ENCODE peak calls at places on chromosomes 12 and 14, in six cellular contexts. One of them, this sample, is unnamed.
A peak's percentile ranks its signal among the peaks of the same experiment; 100 is the strongest.

GRCh38 chr12:13981296-13981962 is at the start of gene GRIN2B:
- DNase-seq in K562: no peak
- DNase-seq in SK-N-SH: peak; percentile 15
- DNase-seq in HL-60: no peak
- DNase-seq in HepG2: no peak
- DNase-seq in GM12878: no peak
- DNase-seq in this sample: no peak

GRCh38 chr12:63170321-63170720 is 19.3 kb upstream of the AVPR1A start:
- DNase-seq in K562: no peak
- DNase-seq in SK-N-SH: no peak
- DNase-seq in HL-60: no peak
- DNase-seq in HepG2: no peak
- DNase-seq in GM12878: no peak
- DNase-seq in this sample: no peak

GRCh38 chr14:102246071-102246470 is 58.9 kb downstream of the MOK start:
- DNase-seq in K562: no peak
- DNase-seq in SK-N-SH: no peak
- DNase-seq in HL-60: no peak
- DNase-seq in HepG2: no peak
- DNase-seq in GM12878: no peak
- DNase-seq in this sample: no peak

GRCh38 chr12:7512528-7512927 is 9.0 kb upstream of the CD163 start:
- DNase-seq in K562: no peak
- DNase-seq in SK-N-SH: no peak
- DNase-seq in HL-60: no peak
- DNase-seq in HepG2: peak; percentile 51
- DNase-seq in GM12878: no peak
- DNase-seq in this sample: no peak

GRCh38 chr12:21305666-21306065 is 29.1 kb downstream of the SLCO1A2 start:
- DNase-seq in K562: no peak
- DNase-seq in SK-N-SH: no peak
- DNase-seq in HL-60: no peak
- DNase-seq in HepG2: no peak
- DNase-seq in GM12878: no peak
- DNase-seq in this sample: no peak

GRCh38 chr12:15700595-15700994 is 88.6 kb downstream of the EPS8 start:
- DNase-seq in K562: no peak
- DNase-seq in SK-N-SH: no peak
- DNase-seq in HL-60: no peak
- DNase-seq in HepG2: no peak
- DNase-seq in GM12878: peak; percentile 46
- DNase-seq in this sample: no peak

GRCh38 chr12:93583993-93584392 is 11.5 kb downstream of the SOCS2 start:
- DNase-seq in K562: no peak
- DNase-seq in SK-N-SH: no peak
- DNase-seq in HL-60: no peak
- DNase-seq in HepG2: no peak
- DNase-seq in GM12878: no peak
- DNase-seq in this sample: no peak

GRCh38 chr12:111438501-111438900 is 32.8 kb downstream of the SH2B3 start:
- DNase-seq in K562: no peak
- DNase-seq in SK-N-SH: no peak
- DNase-seq in HL-60: peak; percentile 96
- DNase-seq in HepG2: no peak
- DNase-seq in GM12878: no peak
- DNase-seq in this sample: no peak

GRCh38 chr12:92140919-92141536 is 4.6 kb downstream of the BTG1 start:
- DNase-seq in K562: no peak
- DNase-seq in SK-N-SH: no peak
- DNase-seq in HL-60: no peak
- DNase-seq in HepG2: no peak
- DNase-seq in GM12878: no peak
- DNase-seq in this sample: no peak

GRCh38 chr14:65928995-65929394 is 516.5 kb downstream of the FUT8 start:
- DNase-seq in K562: no peak
- DNase-seq in SK-N-SH: no peak
- DNase-seq in HL-60: no peak
- DNase-seq in HepG2: no peak
- DNase-seq in GM12878: no peak
- DNase-seq in this sample: no peak

GRCh38 chr14:76773188-76773885 is 12.1 kb downstream of the VASH1 start:
- DNase-seq in K562: peak; percentile 68
- DNase-seq in SK-N-SH: peak; percentile 69
- DNase-seq in HL-60: peak; percentile 74
- DNase-seq in HepG2: peak; percentile 41
- DNase-seq in GM12878: no peak
- DNase-seq in this sample: no peak

GRCh38 chr12:31742891-31743290 is 14.1 kb upstream of the AMN1 start:
- DNase-seq in K562: no peak
- DNase-seq in SK-N-SH: no peak
- DNase-seq in HL-60: peak; percentile 79
- DNase-seq in HepG2: no peak
- DNase-seq in GM12878: no peak
- DNase-seq in this sample: no peak

GRCh38 chr14:67541448-67542387 is 8.6 kb downstream of the PLEKHH1 start:
- DNase-seq in K562: peak; percentile 38
- DNase-seq in SK-N-SH: no peak
- DNase-seq in HL-60: no peak
- DNase-seq in HepG2: no peak
- DNase-seq in GM12878: no peak
- DNase-seq in this sample: no peak

GRCh38 chr12:75563351-75563750 is 51.9 kb upstream of the KRR1 start:
- DNase-seq in K562: no peak
- DNase-seq in SK-N-SH: no peak
- DNase-seq in HL-60: no peak
- DNase-seq in HepG2: no peak
- DNase-seq in GM12878: no peak
- DNase-seq in this sample: no peak

GRCh38 chr12:15163577-15163976 is 57.6 kb downstream of the RERG start:
- DNase-seq in K562: no peak
- DNase-seq in SK-N-SH: no peak
- DNase-seq in HL-60: no peak
- DNase-seq in HepG2: no peak
- DNase-seq in GM12878: no peak
- DNase-seq in this sample: no peak

GRCh38 chr14:95707327-95707726 is 6.6 kb downstream of the TCL1A start:
- DNase-seq in K562: no peak
- DNase-seq in SK-N-SH: no peak
- DNase-seq in HL-60: no peak
- DNase-seq in HepG2: no peak
- DNase-seq in GM12878: no peak
- DNase-seq in this sample: no peak

GRCh38 chr12:45987339-45987726 is 3.0 kb downstream of the SCAF11 start:
- DNase-seq in K562: no peak
- DNase-seq in SK-N-SH: no peak
- DNase-seq in HL-60: no peak
- DNase-seq in HepG2: no peak
- DNase-seq in GM12878: no peak
- DNase-seq in this sample: no peak

GRCh38 chr12:29208060-29208459 is 59.0 kb downstream of the FAR2 start:
- DNase-seq in K562: no peak
- DNase-seq in SK-N-SH: no peak
- DNase-seq in HL-60: peak; percentile 76
- DNase-seq in HepG2: no peak
- DNase-seq in GM12878: no peak
- DNase-seq in this sample: no peak

GRCh38 chr12:120094485-120094884 is 22.1 kb downstream of the RAB35 start:
- DNase-seq in K562: no peak
- DNase-seq in SK-N-SH: peak; percentile 47
- DNase-seq in HL-60: no peak
- DNase-seq in HepG2: no peak
- DNase-seq in GM12878: no peak
- DNase-seq in this sample: no peak

GRCh38 chr12:58888131-58888783 is 32.0 kb downstream of the LRIG3 start:
- DNase-seq in K562: no peak
- DNase-seq in SK-N-SH: no peak
- DNase-seq in HL-60: no peak
- DNase-seq in HepG2: no peak
- DNase-seq in GM12878: no peak
- DNase-seq in this sample: no peak

GRCh38 chr14:97456958-97457357 is 659.8 kb downstream of the VRK1 start:
- DNase-seq in K562: no peak
- DNase-seq in SK-N-SH: no peak
- DNase-seq in HL-60: no peak
- DNase-seq in HepG2: no peak
- DNase-seq in GM12878: no peak
- DNase-seq in this sample: no peak

GRCh38 chr12:31874961-31875608 is 84.1 kb upstream of the RESF1 start:
- DNase-seq in K562: no peak
- DNase-seq in SK-N-SH: no peak
- DNase-seq in HL-60: peak; percentile 13
- DNase-seq in HepG2: no peak
- DNase-seq in GM12878: no peak
- DNase-seq in this sample: no peak

GRCh38 chr14:98197933-98198332 is 1074.1 kb downstream of the BCL11B start:
- DNase-seq in K562: no peak
- DNase-seq in SK-N-SH: no peak
- DNase-seq in HL-60: no peak
- DNase-seq in HepG2: no peak
- DNase-seq in GM12878: no peak
- DNase-seq in this sample: no peak

GRCh38 chr14:54901380-54902142 is 1.1 kb downstream of the GCH1 start:
- DNase-seq in K562: no peak
- DNase-seq in SK-N-SH: peak; percentile 48
- DNase-seq in HL-60: no peak
- DNase-seq in HepG2: no peak
- DNase-seq in GM12878: no peak
- DNase-seq in this sample: no peak

GRCh38 chr14:106822905-106823304 is 1296.5 kb downstream of the TMEM121 start:
- DNase-seq in K562: no peak
- DNase-seq in SK-N-SH: no peak
- DNase-seq in HL-60: no peak
- DNase-seq in HepG2: no peak
- DNase-seq in GM12878: no peak
- DNase-seq in this sample: no peak
- TF ChIP-seq GABPA in K562: no peak
- TF ChIP-seq GABPA in SK-N-SH: no peak
- TF ChIP-seq GABPA in HL-60: no peak
- TF ChIP-seq GABPA in HepG2: no peak
- TF ChIP-seq GABPA in GM12878: no peak
- TF ChIP-seq GABPA in this sample: no peak

GRCh38 chr12:104488383-104488782 is 31.6 kb downstream of the CHST11 start:
- DNase-seq in K562: no peak
- DNase-seq in SK-N-SH: no peak
- DNase-seq in HL-60: no peak
- DNase-seq in HepG2: no peak
- DNase-seq in GM12878: no peak
- DNase-seq in this sample: no peak

GRCh38 chr12:104485651-104486341 is 29.0 kb downstream of the CHST11 start:
- DNase-seq in K562: peak; percentile 33
- DNase-seq in SK-N-SH: no peak
- DNase-seq in HL-60: peak; percentile 56
- DNase-seq in HepG2: no peak
- DNase-seq in GM12878: no peak
- DNase-seq in this sample: no peak

GRCh38 chr12:104486416-104486815 is 29.7 kb downstream of the CHST11 start:
- DNase-seq in K562: no peak
- DNase-seq in SK-N-SH: no peak
- DNase-seq in HL-60: no peak
- DNase-seq in HepG2: no peak
- DNase-seq in GM12878: no peak
- DNase-seq in this sample: no peak

GRCh38 chr12:104490221-104490620 is 33.5 kb downstream of the CHST11 start:
- DNase-seq in K562: no peak
- DNase-seq in SK-N-SH: no peak
- DNase-seq in HL-60: peak; percentile 58
- DNase-seq in HepG2: no peak
- DNase-seq in GM12878: no peak
- DNase-seq in this sample: no peak

GRCh38 chr12:104486943-104487819 is 30.4 kb downstream of the CHST11 start:
- DNase-seq in K562: no peak
- DNase-seq in SK-N-SH: no peak
- DNase-seq in HL-60: no peak
- DNase-seq in HepG2: no peak
- DNase-seq in GM12878: no peak
- DNase-seq in this sample: no peak
- TF ChIP-seq GABPA in K562: no peak
- TF ChIP-seq GABPA in SK-N-SH: no peak
- TF ChIP-seq GABPA in HL-60: no peak
- TF ChIP-seq GABPA in HepG2: no peak
- TF ChIP-seq GABPA in GM12878: no peak
- TF ChIP-seq GABPA in this sample: no peak

GRCh38 chr12:26275313-26276257 is 80.2 kb downstream of the SSPN start:
- DNase-seq in K562: no peak
- DNase-seq in SK-N-SH: no peak
- DNase-seq in HL-60: peak; percentile 35
- DNase-seq in HepG2: peak; percentile 32
- DNase-seq in GM12878: no peak
- DNase-seq in this sample: no peak
- TF ChIP-seq GABPA in K562: no peak
- TF ChIP-seq GABPA in SK-N-SH: no peak
- TF ChIP-seq GABPA in HL-60: no peak
- TF ChIP-seq GABPA in HepG2: peak; percentile 39
- TF ChIP-seq GABPA in GM12878: no peak
- TF ChIP-seq GABPA in this sample: no peak

GRCh38 chr12:126346087-126346486 is 1280.9 kb downstream of the AACS start:
- DNase-seq in K562: no peak
- DNase-seq in SK-N-SH: peak; percentile 7
- DNase-seq in HL-60: no peak
- DNase-seq in HepG2: no peak
- DNase-seq in GM12878: no peak
- DNase-seq in this sample: no peak

GRCh38 chr12:126343352-126343751 is 1278.1 kb downstream of the AACS start:
- DNase-seq in K562: no peak
- DNase-seq in SK-N-SH: no peak
- DNase-seq in HL-60: no peak
- DNase-seq in HepG2: no peak
- DNase-seq in GM12878: no peak
- DNase-seq in this sample: no peak

GRCh38 chr12:126338031-126338441 is 1272.8 kb downstream of the AACS start:
- DNase-seq in K562: no peak
- DNase-seq in SK-N-SH: no peak
- DNase-seq in HL-60: no peak
- DNase-seq in HepG2: no peak
- DNase-seq in GM12878: no peak
- DNase-seq in this sample: no peak

GRCh38 chr12:126347421-126347820 is 1282.2 kb downstream of the AACS start:
- DNase-seq in K562: no peak
- DNase-seq in SK-N-SH: no peak
- DNase-seq in HL-60: no peak
- DNase-seq in HepG2: no peak
- DNase-seq in GM12878: no peak
- DNase-seq in this sample: peak; percentile 80

GRCh38 chr12:126342866-126343265 is 1277.6 kb downstream of the AACS start:
- DNase-seq in K562: no peak
- DNase-seq in SK-N-SH: no peak
- DNase-seq in HL-60: no peak
- DNase-seq in HepG2: no peak
- DNase-seq in GM12878: no peak
- DNase-seq in this sample: no peak
- TF ChIP-seq GABPA in K562: no peak
- TF ChIP-seq GABPA in SK-N-SH: no peak
- TF ChIP-seq GABPA in HL-60: no peak
- TF ChIP-seq GABPA in HepG2: no peak
- TF ChIP-seq GABPA in GM12878: no peak
- TF ChIP-seq GABPA in this sample: no peak

DNA sequence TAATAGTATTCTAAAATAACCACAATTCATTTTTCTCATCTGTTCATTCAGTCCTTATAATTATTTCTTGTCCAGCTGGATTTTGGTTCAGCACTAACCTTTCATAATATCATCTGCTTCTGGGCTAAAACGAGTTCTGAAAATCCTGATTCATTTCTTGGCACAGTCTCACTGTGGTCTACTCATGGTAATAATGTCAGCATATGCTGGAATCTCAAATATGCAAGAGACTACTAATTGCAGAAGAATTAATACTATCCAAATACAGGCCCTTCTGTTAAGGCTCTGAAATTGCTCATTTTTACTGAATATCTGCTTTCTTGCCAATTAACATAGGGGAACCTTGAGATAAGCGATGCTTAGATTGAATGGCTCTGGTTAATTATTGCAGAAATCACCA is 597.1 kb downstream of the RPL10L start:
- DNase-seq in K562: no peak
- DNase-seq in SK-N-SH: no peak
- DNase-seq in HL-60: no peak
- DNase-seq in HepG2: no peak
- DNase-seq in GM12878: no peak
- DNase-seq in this sample: no peak
- TF ChIP-seq GABPA in K562: no peak
- TF ChIP-seq GABPA in SK-N-SH: no peak
- TF ChIP-seq GABPA in HL-60: no peak
- TF ChIP-seq GABPA in HepG2: no peak
- TF ChIP-seq GABPA in GM12878: no peak
- TF ChIP-seq GABPA in this sample: no peak

This sample was measured in H1.